ENCODE peak calls at places on chromosomes 7 and 10, in ten cellular contexts. J is activated naive CD4-positive, alpha-beta T cell treated with anti-CD3 and anti-CD28 coated beads, Interleukin-2, amount 10 ng/mL, durations not matched to agents 7 days and 5 days; S is GM18507; A is activated CD4-positive, alpha-beta memory T cell treated with anti-CD3 and anti-CD28 coated beads for 36 hours; X is H9; D is right atrium auricular region; P is central memory CD8-positive, alpha-beta T cell; W is psoas muscle; O is progenitor cell of endocrine pancreas; G is IMR-90. T is an unnamed sample.

GRCh38 chr10:9681655-9682054 is 1336.0 kb upstream of the CELF2 start:
- DNase-seq in J (no peak), S (no peak), A (no peak), X (no peak), D (no peak), P (no peak), W (no peak), O (no peak), G (no peak), T (no peak)

GRCh38 chr7:158863611-158864506 is 7.5 kb downstream of the DYNC2I1 start:
- DNase-seq in J (peak), S (peak), A (peak), X (no peak), D (peak), P (no peak), W (peak), O (no peak), G (peak), T (peak)

GRCh38 chr10:3265081-3265480 is 92.5 kb upstream of the PITRM1 start:
- DNase-seq in J (no peak), S (no peak), A (no peak), X (no peak), D (no peak), P (no peak), W (no peak), O (no peak), G (peak), T (no peak)

GRCh38 chr7:44145969-44146897 is 5.1 kb upstream of the MYL7 start:
- DNase-seq in J (peak), S (peak), A (peak), X (peak), D (peak), P (no peak), W (peak), O (peak), G (peak), T (peak)

GRCh38 chr7:106217089-106217542 is 67.7 kb downstream of the NAMPT start:
- DNase-seq in J (no peak), S (no peak), A (no peak), X (no peak), D (peak), P (no peak), W (peak), O (no peak), G (peak), T (peak)

GRCh38 chr10:48456361-48456804 is 148.5 kb downstream of the ARHGAP22 start:
- DNase-seq in J (peak), S (no peak), A (no peak), X (peak), D (no peak), P (no peak), W (peak), O (no peak), G (no peak), T (no peak)

GRCh38 chr10:11838298-11838852 is 15.2 kb downstream of the PROSER2 start:
- DNase-seq in J (no peak), S (no peak), A (no peak), X (no peak), D (no peak), P (no peak), W (no peak), O (no peak), G (no peak), T (no peak)

GRCh38 chr7:142832452-142832851 is 22.4 kb upstream of the EPHB6 start:
- DNase-seq in J (no peak), S (no peak), A (no peak), X (no peak), D (no peak), P (no peak), W (no peak), O (no peak), G (no peak), T (no peak)

GRCh38 chr7:85456254-85456653 is 269.4 kb upstream of the SEMA3D start:
- DNase-seq in J (no peak), S (no peak), A (no peak), X (no peak), D (no peak), P (no peak), W (no peak), O (no peak), G (no peak), T (no peak)

GRCh38 chr7:79528421-79528820 is 75.0 kb upstream of the MAGI2 start:
- DNase-seq in J (no peak), S (no peak), A (no peak), X (no peak), D (no peak), P (no peak), W (no peak), O (no peak), G (no peak), T (no peak)

GRCh38 chr7:95725170-95725569 is 47.2 kb upstream of the DYNC1I1 start:
- DNase-seq in J (no peak), S (no peak), A (no peak), X (no peak), D (no peak), P (no peak), W (no peak), O (no peak), G (no peak), T (peak)

GRCh38 chr7:91212592-91212991 is 51.6 kb upstream of the FZD1 start:
- DNase-seq in J (no peak), S (no peak), A (no peak), X (no peak), D (no peak), P (no peak), W (no peak), O (no peak), G (peak), T (peak)

GRCh38 chr7:128831178-128831993 is 1.2 kb downstream of the FLNC start:
- DNase-seq in J (no peak), S (no peak), A (no peak), X (peak), D (no peak), P (no peak), W (peak), O (no peak), G (peak), T (peak)

GRCh38 chr7:1852781-1853618 is 182.9 kb downstream of the ELFN1 start:
- DNase-seq in J (peak), S (no peak), A (no peak), X (no peak), D (no peak), P (no peak), W (peak), O (no peak), G (no peak), T (no peak)

GRCh38 chr10:84117683-84118394 is 21.5 kb upstream of the GHITM start:
- DNase-seq in J (no peak), S (no peak), A (no peak), X (no peak), D (no peak), P (no peak), W (no peak), O (no peak), G (no peak), T (no peak)

GRCh38 chr7:159144756-159145543 is at the start of gene VIPR2:
- DNase-seq in J (peak), S (no peak), A (peak), X (peak), D (no peak), P (no peak), W (peak), O (no peak), G (no peak), T (no peak)

GRCh38 chr10:72753760-72754231 is 61.9 kb downstream of the MCU start:
- DNase-seq in J (no peak), S (no peak), A (no peak), X (peak), D (no peak), P (no peak), W (no peak), O (no peak), G (no peak), T (no peak)

GRCh38 chr7:73971701-73972341 is 56.2 kb upstream of the ELN start:
- DNase-seq in J (no peak), S (no peak), A (no peak), X (peak), D (no peak), P (no peak), W (no peak), O (no peak), G (no peak), T (no peak)

GRCh38 chr10:77680811-77681210 is 43.2 kb upstream of the KCNMA1 start:
- DNase-seq in J (no peak), S (no peak), A (no peak), X (no peak), D (no peak), P (no peak), W (no peak), O (no peak), G (no peak), T (no peak)

GRCh38 chr7:94251-94801 is 98.0 kb upstream of the FAM20C start:
- DNase-seq in J (no peak), S (no peak), A (no peak), X (no peak), D (no peak), P (peak), W (no peak), O (no peak), G (no peak), T (no peak)

T was measured in GM23248.